ENCODE peak calls at places on chromosomes 3 and 15, in five cellular contexts. Y is stimulated activated CD4-positive, alpha-beta T cell treated with anti-CD3 and anti-CD28 coated beads, Interleukin-1b, Interleukin-23, amount 100 ng/mL, for 4 hours; F is left ventricle myocardium superior; X is stimulated activated CD8-positive, alpha-beta memory T cell treated with anti-CD3 and anti-CD28 coated beads, Interleukin-7, amount 100 ng/mL, for 1 hour; P is CD8-positive, alpha-beta memory T cell. D is an unnamed sample.

GRCh38 chr3:184058029-184058428 is 5.2 kb downstream of the HTR3C start:
- DNase-seq in Y (no peak), F (no peak), X (no peak), P (no peak), D (no peak)

GRCh38 chr3:28008235-28008634 is 233.2 kb upstream of the CMC1 start:
- DNase-seq in Y (no peak), F (no peak), X (no peak), P (no peak), D (no peak)

GRCh38 chr3:126548556-126549466 is 9.9 kb downstream of the C3orf22 start:
- DNase-seq in Y (no peak), F (no peak), X (no peak), P (no peak), D (peak; percentile 5)

GRCh38 chr15:31365655-31366127 is 39.1 kb downstream of the KLF13 start:
- DNase-seq in Y (peak; percentile 65), F (peak; percentile 98), X (peak; percentile 59), P (peak; percentile 69), D (peak; percentile 58)

GRCh38 chr3:194387926-194388418 is 11.1 kb downstream of the GP5 start:
- DNase-seq in Y (no peak), F (no peak), X (no peak), P (no peak), D (no peak)

GRCh38 chr3:47803478-47804025 is 614 bp downstream of the DHX30 start:
- DNase-seq in Y (no peak), F (no peak), X (no peak), P (no peak), D (no peak)

GRCh38 chr15:59830143-59830542 is 141.0 kb upstream of the BNIP2 start:
- DNase-seq in Y (no peak), F (no peak), X (no peak), P (no peak), D (no peak)

GRCh38 chr15:57503051-57503702 is 88.5 kb upstream of the MYZAP start:
- DNase-seq in Y (no peak), F (no peak), X (no peak), P (no peak), D (no peak)

GRCh38 chr3:50358355-50358926 is 880 bp downstream of the TMEM115 start:
- DNase-seq in Y (no peak), F (no peak), X (no peak), P (no peak), D (no peak)

GRCh38 chr15:93584021-93584420 is 495.0 kb upstream of the RGMA start:
- DNase-seq in Y (no peak), F (peak; percentile 36), X (no peak), P (no peak), D (no peak)

GRCh38 chr3:64343692-64344440 is 118.6 kb upstream of the PRICKLE2 start:
- DNase-seq in Y (no peak), F (no peak), X (no peak), P (no peak), D (no peak)

GRCh38 chr15:75232826-75233503 is 25.2 kb upstream of the GOLGA6C start:
- DNase-seq in Y (no peak), F (peak; percentile 21), X (no peak), P (no peak), D (no peak)

GRCh38 chr3:169604568-169604967 is 58.9 kb downstream of the MECOM start:
- DNase-seq in Y (no peak), F (no peak), X (no peak), P (no peak), D (no peak)

GRCh38 chr3:96354742-96355141 is 459.7 kb upstream of the EPHA6 start:
- DNase-seq in Y (no peak), F (no peak), X (no peak), P (no peak), D (no peak)

GRCh38 chr3:182716114-182716688 is 77.1 kb upstream of the ATP11B start:
- DNase-seq in Y (no peak), F (no peak), X (no peak), P (no peak), D (no peak)

GRCh38 chr3:17033516-17034168 is 148.9 kb downstream of the PLCL2 start:
- DNase-seq in Y (no peak), F (no peak), X (no peak), P (no peak), D (no peak)

GRCh38 chr15:69154684-69155083 is 5.8 kb upstream of the GLCE start:
- DNase-seq in Y (no peak), F (no peak), X (no peak), P (no peak), D (no peak)

GRCh38 chr3:160098946-160099626 is 110.5 kb downstream of the IL12A start:
- DNase-seq in Y (no peak), F (no peak), X (no peak), P (no peak), D (no peak)

GRCh38 chr3:53145109-53146077 is 15.2 kb upstream of the RFT1 start:
- DNase-seq in Y (no peak), F (no peak), X (no peak), P (no peak), D (no peak)

GRCh38 chr3:111538687-111539086 is 3.3 kb upstream of the CD96 start:
- DNase-seq in Y (no peak), F (no peak), X (no peak), P (no peak), D (no peak)

GRCh38 chr3:160577551-160578195 is 12.3 kb upstream of the KPNA4 start:
- DNase-seq in Y (no peak), F (no peak), X (no peak), P (no peak), D (no peak)

GRCh38 chr3:160401301-160402095 is 2.0 kb downstream of the SMC4 start:
- DNase-seq in Y (no peak), F (no peak), X (no peak), P (no peak), D (no peak)